ENCODE peak calls at places on chromosomes 16 and 17, in six cellular contexts. P is IMR-90, O is mesenchymal stem cell, C is neuronal stem cell, T is H1, K is trophoblast cell. A is an unnamed sample.

GRCh38 chr16:66344533-66345145 is 21.9 kb upstream of the CDH5 start:
- DNase-seq in P (peak; percentile 48), O (peak; percentile 44), C (no peak), T (no peak), K (peak; percentile 92), A (no peak)

GRCh38 chr16:56824335-56824734 is 40.7 kb upstream of the SLC12A3 start:
- DNase-seq in P (no peak), O (no peak), C (no peak), T (no peak), K (no peak), A (no peak)

GRCh38 chr16:59259074-59259963 is 525.2 kb upstream of the GOT2 start:
- DNase-seq in P (no peak), O (peak; percentile 7), C (no peak), T (no peak), K (no peak), A (no peak)

GRCh38 chr16:378821-379182 is 3.0 kb downstream of the PGAP6 start:
- DNase-seq in P (no peak), O (no peak), C (no peak), T (no peak), K (no peak), A (no peak)

GRCh38 chr17:72460711-72461110 is 339.9 kb downstream of the SOX9 start:
- DNase-seq in P (no peak), O (no peak), C (no peak), T (no peak), K (no peak), A (no peak)

GRCh38 chr16:18941471-18941870 is 15.3 kb upstream of the SMG1 start:
- DNase-seq in P (no peak), O (no peak), C (no peak), T (no peak), K (no peak), A (no peak)

GRCh38 chr17:83091257-83092141 is 12.1 kb downstream of the METRNL start:
- DNase-seq in P (no peak), O (no peak), C (no peak), T (no peak), K (peak; percentile 42), A (no peak)

GRCh38 chr17:19728114-19728495 is 11.7 kb upstream of the SLC47A2 start:
- DNase-seq in P (peak; percentile 63), O (peak; percentile 89), C (no peak), T (no peak), K (no peak), A (no peak)

GRCh38 chr17:2034806-2035548 is 5.0 kb downstream of the DPH1 start:
- DNase-seq in P (peak; percentile 56), O (no peak), C (no peak), T (no peak), K (no peak), A (no peak)

GRCh38 chr16:27543801-27544200 is 5.9 kb downstream of the GTF3C1 start:
- DNase-seq in P (no peak), O (no peak), C (no peak), T (no peak), K (no peak), A (no peak)

GRCh38 chr16:64695684-64696083 is 426.2 kb downstream of the CDH11 start:
- DNase-seq in P (no peak), O (peak; percentile 96), C (no peak), T (no peak), K (no peak), A (no peak)

GRCh38 chr16:85936761-85937343 is 37.9 kb downstream of the IRF8 start:
- DNase-seq in P (no peak), O (no peak), C (no peak), T (no peak), K (no peak), A (no peak)

GRCh38 chr16:23452221-23452571 is 793 bp downstream of the COG7 start:
- DNase-seq in P (no peak), O (no peak), C (no peak), T (no peak), K (no peak), A (no peak)

GRCh38 chr17:39738568-39738901 is 797 bp downstream of the GRB7 start:
- DNase-seq in P (no peak), O (no peak), C (no peak), T (no peak), K (peak; percentile 52), A (peak; percentile 75)

GRCh38 chr17:81365601-81366585 is 29.4 kb upstream of the BAHCC1 start:
- DNase-seq in P (peak; percentile 81), O (no peak), C (no peak), T (no peak), K (no peak), A (peak; percentile 29)

GRCh38 chr16:66660422-66661209 is 35.9 kb downstream of the CMTM4 start:
- DNase-seq in P (peak; percentile 84), O (peak; percentile 93), C (peak; percentile 29), T (no peak), K (peak; percentile 81), A (no peak)

GRCh38 chr16:29646947-29647346 is 16.1 kb upstream of the SPN start:
- DNase-seq in P (no peak), O (no peak), C (no peak), T (no peak), K (no peak), A (no peak)

GRCh38 chr16:88907768-88908167 is 41.3 kb upstream of the PABPN1L start:
- DNase-seq in P (peak; percentile 56), O (peak; percentile 30), C (no peak), T (no peak), K (no peak), A (no peak)

GRCh38 chr17:5237541-5238016 is 2.9 kb upstream of the SCIMP start:
- DNase-seq in P (peak; percentile 50), O (peak; percentile 46), C (peak; percentile 37), T (peak; percentile 46), K (peak; percentile 83), A (peak; percentile 90)

GRCh38 chr17:46045639-46046038 is 46.6 kb downstream of the STH start:
- DNase-seq in P (peak; percentile 16), O (peak; percentile 28), C (no peak), T (no peak), K (peak; percentile 11), A (no peak)
- H3K14ac ChIP-seq in P (no peak overlapping the region), O (no peak overlapping the region), C (no peak overlapping the region), T (no peak overlapping the region), K (no peak overlapping the region), A (no peak overlapping the region)

GRCh38 chr16:2971985-2972784 is 3.0 kb downstream of the PAQR4 start:
- DNase-seq in P (no peak), O (no peak), C (no peak), T (no peak), K (no peak), A (no peak)
- H3K23ac ChIP-seq in P (no peak overlapping the region), O (no peak overlapping the region), C (peak overlapping the region; percentile 93), T (no peak overlapping the region), K (no peak overlapping the region), A (no peak overlapping the region)

DNA sequence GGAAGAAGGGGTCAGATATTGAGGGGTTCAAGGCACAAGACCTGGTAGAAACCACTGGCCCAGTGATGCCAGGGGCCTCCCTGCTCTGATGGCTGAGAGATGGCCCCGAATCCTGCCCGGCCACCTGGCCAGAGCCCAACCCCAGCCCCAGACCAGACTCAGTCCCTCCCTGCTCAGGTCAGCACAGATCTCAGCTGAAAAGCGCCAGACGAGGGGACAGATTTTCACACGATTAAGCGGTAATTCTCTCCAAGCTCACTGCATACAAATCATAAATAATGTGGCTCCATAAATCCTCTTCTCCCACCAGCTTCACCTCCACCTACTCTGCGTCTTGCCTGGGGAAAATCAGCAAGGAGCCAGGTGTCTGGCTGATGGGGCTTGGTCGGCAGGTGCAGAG is 57.1 kb downstream of the ENGASE start:
- DNase-seq in P (no peak), O (no peak), C (no peak), T (no peak), K (no peak), A (no peak)
- H3K14ac ChIP-seq in P (no peak overlapping the region), O (no peak overlapping the region), C (no peak overlapping the region), T (no peak overlapping the region), K (no peak overlapping the region), A (no peak overlapping the region)

DNA sequence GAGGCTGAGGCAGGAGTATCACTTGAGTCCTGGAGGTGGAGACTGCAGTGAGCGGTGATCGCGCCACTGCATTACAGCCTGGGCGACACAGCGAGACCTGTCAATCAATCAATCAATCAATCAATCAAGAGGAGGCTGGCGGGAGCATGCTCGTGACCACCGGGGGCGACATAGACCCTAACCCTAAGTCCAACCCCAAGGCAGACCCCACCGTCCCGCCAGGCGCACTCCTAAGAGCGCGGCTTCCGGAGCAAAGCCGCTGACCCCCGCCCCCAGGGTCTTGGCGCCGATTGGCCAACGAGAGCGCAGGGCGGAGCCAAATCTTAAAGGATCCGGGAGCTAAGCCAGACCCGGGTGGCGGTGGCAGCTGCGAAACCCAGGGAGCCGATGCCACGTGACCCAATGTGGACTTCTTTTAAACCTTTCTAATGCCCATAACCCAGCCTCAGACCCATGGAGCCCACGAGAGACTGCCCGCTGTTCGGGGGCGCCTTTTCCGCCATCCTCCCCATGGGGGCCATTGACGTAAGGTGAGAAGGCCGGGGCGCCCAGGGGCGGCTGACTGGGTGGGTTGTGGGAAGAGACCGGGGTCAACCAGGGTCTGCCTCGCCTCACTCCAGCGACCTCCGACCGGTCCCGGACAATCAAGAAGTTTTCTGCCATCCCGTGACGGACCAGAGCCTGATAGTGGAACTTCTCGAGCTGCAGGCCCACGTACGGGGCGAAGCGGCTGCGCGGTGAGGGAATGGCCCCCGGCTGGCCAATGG is at the start of gene RANGRF:
- DNase-seq in P (peak; percentile 75), O (peak; percentile 86), C (peak; percentile 81), T (peak; percentile 60), K (peak; percentile 85), A (peak; percentile 96)
- H3K23ac ChIP-seq in P (peak within 1 kb of the TSS; percentile 84), O (no peak within 1 kb of the TSS), C (peak within 1 kb of the TSS; percentile 94), T (no peak within 1 kb of the TSS), K (no peak within 1 kb of the TSS), A (no peak within 1 kb of the TSS)

GRCh38 chr16:79621027-79621426 is 20.5 kb upstream of the MAF start:
- DNase-seq in P (no peak), O (no peak), C (no peak), T (no peak), K (no peak), A (no peak)
- H3K14ac ChIP-seq in P (no peak overlapping the region), O (no peak overlapping the region), C (no peak overlapping the region), T (no peak overlapping the region), K (no peak overlapping the region), A (no peak overlapping the region)

GRCh38 chr16:1981398-1981836 is at the start of gene NOXO1:
- DNase-seq in P (no peak), O (no peak), C (no peak), T (no peak), K (no peak), A (no peak)
- H3K23ac ChIP-seq in P (no peak within 1 kb of the TSS), O (no peak within 1 kb of the TSS), C (peak within 1 kb of the TSS; percentile 99), T (no peak within 1 kb of the TSS), K (no peak within 1 kb of the TSS), A (no peak within 1 kb of the TSS)

A was measured in H9.